ENCODE peak calls at places on chromosomes 1 and 21, in ten cellular contexts. S, D, E, U, H, Q, M, Z, J and L are unnamed samples.

GRCh38 chr1:205601209-205601608 is 30.6 kb downstream of the ELK4 start:
- DNase-seq in S (no peak), D (no peak), E (no peak), U (no peak), H (no peak), Q (no peak), M (no peak), Z (no peak), J (no peak), L (no peak)

GRCh38 chr1:186155594-186155993 is 219.5 kb downstream of the TPR start:
- DNase-seq in S (no peak), D (no peak), E (no peak), U (peak; percentile 26), H (peak; percentile 41), Q (peak; percentile 20), M (peak; percentile 67), Z (peak; percentile 50), J (peak; percentile 23), L (no peak)

GRCh38 chr1:179002552-179003345 is 22.9 kb upstream of the FAM20B start:
- DNase-seq in S (peak; percentile 44), D (peak; percentile 36), E (peak; percentile 82), U (peak; percentile 79), H (peak; percentile 32), Q (peak; percentile 89), M (no peak), Z (peak; percentile 93), J (peak; percentile 29), L (peak; percentile 58)

GRCh38 chr1:32706491-32706890 is 3.9 kb upstream of the SYNC start:
- DNase-seq in S (no peak), D (no peak), E (no peak), U (no peak), H (no peak), Q (no peak), M (no peak), Z (no peak), J (no peak), L (no peak)

GRCh38 chr1:112946683-112947082 is 9.3 kb downstream of the SLC16A1 start:
- DNase-seq in S (no peak), D (no peak), E (no peak), U (no peak), H (no peak), Q (no peak), M (no peak), Z (no peak), J (no peak), L (no peak)

GRCh38 chr1:176617881-176618280 is 154.9 kb downstream of the PAPPA2 start:
- DNase-seq in S (no peak), D (no peak), E (no peak), U (no peak), H (no peak), Q (no peak), M (no peak), Z (peak; percentile 71), J (no peak), L (no peak)

GRCh38 chr1:223556414-223557124 is 108.9 kb downstream of the CAPN8 start:
- DNase-seq in S (peak; percentile 12), D (no peak), E (no peak), U (peak; percentile 57), H (peak; percentile 37), Q (peak; percentile 74), M (no peak), Z (peak; percentile 57), J (peak; percentile 62), L (peak; percentile 32)

GRCh38 chr1:90356991-90357390 is 360.1 kb downstream of the BARHL2 start:
- DNase-seq in S (no peak), D (no peak), E (no peak), U (no peak), H (no peak), Q (no peak), M (no peak), Z (no peak), J (no peak), L (no peak)

GRCh38 chr1:41645062-41645461 is 160.6 kb upstream of the EDN2 start:
- DNase-seq in S (no peak), D (no peak), E (no peak), U (no peak), H (no peak), Q (no peak), M (no peak), Z (no peak), J (no peak), L (no peak)

GRCh38 chr1:199113265-199113869 is 474.5 kb downstream of the PTPRC start:
- DNase-seq in S (no peak), D (peak; percentile 47), E (no peak), U (peak; percentile 77), H (peak; percentile 74), Q (peak; percentile 50), M (peak; percentile 36), Z (peak; percentile 71), J (no peak), L (peak; percentile 60)

GRCh38 chr1:96080925-96081324 is 640.7 kb upstream of the PTBP2 start:
- DNase-seq in S (no peak), D (no peak), E (no peak), U (no peak), H (no peak), Q (no peak), M (no peak), Z (peak; percentile 55), J (no peak), L (no peak)

GRCh38 chr1:179079113-179079761 is 2.6 kb upstream of the TOR3A start:
- DNase-seq in S (peak; percentile 41), D (peak; percentile 30), E (no peak), U (peak; percentile 74), H (peak; percentile 78), Q (peak; percentile 83), M (peak; percentile 63), Z (peak; percentile 85), J (no peak), L (peak; percentile 41)

GRCh38 chr1:45926302-45926701 is 122.9 kb downstream of the MAST2 start:
- DNase-seq in S (no peak), D (no peak), E (no peak), U (no peak), H (peak; percentile 32), Q (no peak), M (no peak), Z (peak; percentile 46), J (no peak), L (no peak)

GRCh38 chr1:169776440-169776839 is 18.3 kb downstream of the METTL18 start:
- DNase-seq in S (no peak), D (no peak), E (no peak), U (no peak), H (no peak), Q (no peak), M (no peak), Z (no peak), J (no peak), L (no peak)

GRCh38 chr1:1080122-1080753 is 6.1 kb upstream of the RNF223 start:
- DNase-seq in S (peak; percentile 57), D (no peak), E (peak; percentile 67), U (no peak), H (no peak), Q (peak; percentile 79), M (no peak), Z (peak; percentile 94), J (no peak), L (peak; percentile 72)

GRCh38 chr21:45543710-45544448 is 1.6 kb upstream of the SLC19A1 start:
- DNase-seq in S (no peak), D (no peak), E (no peak), U (no peak), H (no peak), Q (no peak), M (no peak), Z (no peak), J (no peak), L (peak; percentile 11)

GRCh38 chr1:157751283-157751682 is 25.6 kb downstream of the FCRL2 start:
- DNase-seq in S (no peak), D (no peak), E (no peak), U (no peak), H (no peak), Q (no peak), M (no peak), Z (peak; percentile 23), J (no peak), L (no peak)

GRCh38 chr1:236916131-236916800 is 88.0 kb downstream of the MT1HL1 start:
- DNase-seq in S (no peak), D (no peak), E (no peak), U (no peak), H (no peak), Q (no peak), M (no peak), Z (no peak), J (no peak), L (no peak)

GRCh38 chr1:13812456-13813397 is 112.7 kb downstream of the PRDM2 start:
- DNase-seq in S (no peak), D (no peak), E (no peak), U (no peak), H (no peak), Q (no peak), M (no peak), Z (no peak), J (no peak), L (no peak)

GRCh38 chr1:9362488-9362887 is 69.8 kb downstream of the SPSB1 start:
- DNase-seq in S (no peak), D (no peak), E (no peak), U (no peak), H (no peak), Q (no peak), M (no peak), Z (no peak), J (no peak), L (no peak)